ENCODE peak calls at places on chromosomes 2 and 18, in ten cellular contexts. E, J, A, M, I, W, U, O, V and K are unnamed samples.

GRCh38 chr2:222127660-222128059 is 171.1 kb downstream of the PAX3 start:
- DNase-seq in E (no peak), J (no peak), A (no peak), M (no peak), I (no peak), W (no peak), U (no peak), O (peak), V (no peak), K (no peak)

GRCh38 chr2:1663621-1664020 is 80.7 kb downstream of the PXDN start:
- DNase-seq in E (no peak), J (no peak), A (no peak), M (no peak), I (no peak), W (no peak), U (no peak), O (no peak), V (no peak), K (no peak)

GRCh38 chr18:7958897-7959146 is 391.7 kb downstream of the PTPRM start:
- DNase-seq in E (no peak), J (no peak), A (no peak), M (no peak), I (no peak), W (no peak), U (no peak), O (no peak), V (no peak), K (no peak)

GRCh38 chr2:224882291-224883171 is 159.7 kb downstream of the DOCK10 start:
- DNase-seq in E (no peak), J (no peak), A (no peak), M (peak), I (peak), W (no peak), U (no peak), O (no peak), V (peak), K (no peak)

GRCh38 chr2:23513881-23514793 is 129.2 kb downstream of the KLHL29 start:
- DNase-seq in E (no peak), J (no peak), A (no peak), M (no peak), I (no peak), W (no peak), U (no peak), O (no peak), V (no peak), K (no peak)

GRCh38 chr2:112722816-112723555 is 2.2 kb downstream of the NT5DC4 start:
- DNase-seq in E (no peak), J (no peak), A (no peak), M (no peak), I (no peak), W (no peak), U (no peak), O (no peak), V (no peak), K (no peak)

GRCh38 chr2:54673501-54673998 is 49.9 kb upstream of the EML6 start:
- DNase-seq in E (no peak), J (no peak), A (peak), M (no peak), I (peak), W (no peak), U (no peak), O (no peak), V (peak), K (no peak)

GRCh38 chr2:170848587-170848986 is 31.9 kb downstream of the GAD1 start:
- DNase-seq in E (no peak), J (no peak), A (no peak), M (no peak), I (peak), W (no peak), U (no peak), O (no peak), V (peak), K (no peak)

GRCh38 chr2:88027709-88028389 is 11.5 kb upstream of the RNU2-63P start:
- DNase-seq in E (no peak), J (no peak), A (no peak), M (peak), I (no peak), W (no peak), U (no peak), O (no peak), V (no peak), K (no peak)

GRCh38 chr2:55162284-55163006 is 69.6 kb downstream of the CLHC1 start:
- DNase-seq in E (no peak), J (no peak), A (no peak), M (no peak), I (no peak), W (no peak), U (no peak), O (no peak), V (no peak), K (no peak)

GRCh38 chr2:39620067-39620466 is 45.6 kb upstream of the TMEM178A start:
- DNase-seq in E (no peak), J (no peak), A (no peak), M (peak), I (peak), W (no peak), U (no peak), O (peak), V (peak), K (no peak)